ENCODE peak calls at places on chromosomes 2 and 18, in ten cellular contexts. W, Z, F, U, G, R, N, K, J and X are unnamed samples.

GRCh38 chr2:167127135-167127534 is 238.9 kb downstream of the XIRP2 start:
- DNase-seq in N (no peak), U (no peak), K (peak), W (no peak), G (no peak), F (peak), Z (no peak), J (peak), R (peak), X (peak)

GRCh38 chr18:31791817-31792579 is 31.3 kb upstream of the SLC25A52 start:
- DNase-seq in K (no peak), F (no peak), R (no peak), G (no peak), J (no peak), N (no peak), Z (no peak), U (no peak), W (no peak), X (no peak)

GRCh38 chr2:16357188-16357587 is 308.4 kb downstream of the CYRIA start:
- DNase-seq in U (no peak), N (no peak), G (no peak), W (no peak), J (no peak), R (no peak), F (no peak), Z (no peak), K (no peak), X (no peak)

GRCh38 chr2:138763971-138764370 is 16.2 kb downstream of the NXPH2 start:
- DNase-seq in N (no peak), R (no peak), W (no peak), J (no peak), K (no peak), G (no peak), F (no peak), U (no peak), Z (no peak), X (no peak)

GRCh38 chr2:11652555-11652954 is 17.4 kb downstream of the NTSR2 start:
- DNase-seq in N (no peak), K (no peak), Z (no peak), R (no peak), F (no peak), W (no peak), J (no peak), U (no peak), G (no peak), X (no peak)

GRCh38 chr2:235860846-235861245 is 307.3 kb downstream of the GBX2 start:
- DNase-seq in J (peak), Z (no peak), F (no peak), N (no peak), R (no peak), G (no peak), U (no peak), K (no peak), W (no peak), X (no peak)

GRCh38 chr2:236731767-236732580 is 162.3 kb downstream of the ACKR3 start:
- DNase-seq in G (peak), Z (peak), R (peak), F (no peak), N (no peak), W (no peak), J (peak), K (no peak), U (no peak), X (peak)

GRCh38 chr18:35497006-35497333 is 790 bp downstream of the INO80C start:
- DNase-seq in W (peak), F (no peak), K (peak), N (no peak), J (peak), R (peak), U (no peak), Z (no peak), G (peak), X (peak)

GRCh38 chr2:30400151-30400954 is 46.7 kb upstream of the LCLAT1 start:
- DNase-seq in W (no peak), U (no peak), K (no peak), J (no peak), Z (no peak), R (no peak), N (no peak), G (no peak), F (no peak), X (no peak)

GRCh38 chr2:215764441-215765048 is 248.8 kb downstream of the MREG start:
- DNase-seq in K (peak), F (no peak), G (no peak), Z (no peak), N (no peak), U (no peak), R (no peak), J (peak), W (no peak), X (peak)

GRCh38 chr18:79151191-79151590 is 82.0 kb downstream of the ATP9B start:
- DNase-seq in W (no peak), R (no peak), K (no peak), G (no peak), N (no peak), U (no peak), F (no peak), J (no peak), Z (no peak), X (no peak)